ENCODE peak calls at places on chromosome 3, in seven cellular contexts. K is HCT116, U is testis, G is K562, H is uterus, V is GM12878, E is heart left ventricle. F is an unnamed sample. For H3K27me3, the result is how much of the 10 kb centered on the place peaks cover.

GRCh38 chr3:43641306-43642114 is 19.7 kb upstream of the ANO10 start:
- DNase-seq in G (no peak), U (no peak), V (no peak), E (no peak), H (no peak), K (no peak), F (no peak)

GRCh38 chr3:53182759-53183355 is 21.8 kb downstream of the PRKCD start:
- DNase-seq in G (no peak), V (no peak), E (no peak), K (no peak), U (no peak), H (no peak), F (no peak)

GRCh38 chr3:150232992-150233451 is 175.1 kb upstream of the TSC22D2 start:
- DNase-seq in E (peak), K (no peak), V (no peak), U (peak), G (no peak), H (no peak), F (no peak)

GRCh38 chr3:34843479-34843870 is 795.9 kb upstream of the ARPP21 start:
- DNase-seq in H (no peak), G (no peak), V (no peak), K (no peak), E (no peak), U (no peak), F (no peak)

GRCh38 chr3:152835311-152836102 is 576 bp downstream of the P2RY1 start:
- DNase-seq in H (peak), K (no peak), V (no peak), U (peak), E (peak), G (peak), F (peak)

GRCh38 chr3:135159848-135160247 is 364.8 kb downstream of the EPHB1 start:
- DNase-seq in H (no peak), E (no peak), G (no peak), K (no peak), V (no peak), U (no peak), F (no peak)

GRCh38 chr3:192273611-192274010 is 453.7 kb downstream of the FGF12 start:
- DNase-seq in V (no peak), H (no peak), G (no peak), K (no peak), U (no peak), E (no peak), F (no peak)

GRCh38 chr3:64166584-64167155 is 58.6 kb downstream of the PRICKLE2 start:
- DNase-seq in E (no peak), U (peak), H (no peak), V (no peak), G (no peak), K (peak), F (no peak)

GRCh38 chr3:132595036-132595435 is 2.0 kb upstream of the ACKR4 start:
- DNase-seq in K (no peak), V (no peak), H (no peak), G (no peak), E (no peak), U (no peak), F (no peak)

GRCh38 chr3:47128110-47128509 is 35.8 kb downstream of the SETD2 start:
- DNase-seq in K (no peak), H (no peak), G (no peak), E (no peak), U (no peak), V (no peak), F (no peak)

GRCh38 chr3:88188436-88188835 is 38.7 kb downstream of the C3orf38 start:
- DNase-seq in E (no peak), V (no peak), H (no peak), U (no peak), K (no peak), G (peak), F (no peak)

GRCh38 chr3:121520510-121520909 is 25.3 kb downstream of the POLQ start:
- DNase-seq in V (no peak), K (no peak), G (no peak), E (no peak), H (no peak), U (no peak), F (no peak)

GRCh38 chr3:36244728-36245127 is 135.6 kb upstream of the STAC start:
- DNase-seq in U (no peak), V (no peak), G (no peak), K (no peak), E (no peak), H (no peak), F (no peak)

GRCh38 chr3:51971350-51971749 is 2.5 kb downstream of the ABHD14B start:
- DNase-seq in H (no peak), G (no peak), U (no peak), V (no peak), K (no peak), E (no peak), F (no peak)

GRCh38 chr3:182104811-182105316 is 393.1 kb downstream of the SOX2 start:
- DNase-seq in G (no peak), E (no peak), K (no peak), H (no peak), U (no peak), V (no peak), F (no peak)

GRCh38 chr3:171526869-171527268 is 66.7 kb upstream of the TNIK start:
- DNase-seq in E (no peak), U (no peak), V (no peak), H (no peak), K (no peak), G (no peak), F (no peak)

GRCh38 chr3:30353711-30354467 is 252.5 kb upstream of the TGFBR2 start:
- DNase-seq in E (no peak), V (peak), K (no peak), G (no peak), U (no peak), H (no peak), F (no peak)

GRCh38 chr3:127822166-127822835 is at the start of gene MGLL:
- DNase-seq in H (peak), K (no peak), U (peak), G (no peak), E (peak), V (no peak), F (no peak)

GRCh38 chr3:67655364-67656121 is 1.1 kb upstream of the SUCLG2 start:
- DNase-seq in U (peak), E (peak), G (no peak), H (peak), V (peak), K (no peak), F (peak)

GRCh38 chr3:111831840-111832239 is 27.2 kb upstream of the PHLDB2 start:
- DNase-seq in H (no peak), E (no peak), G (no peak), U (no peak), V (no peak), K (no peak), F (no peak)

GRCh38 chr3:112604536-112604935 is 36.4 kb downstream of the CCDC80 start:
- DNase-seq in K (no peak), H (no peak), U (no peak), G (no peak), V (no peak), E (no peak), F (no peak)

DNA sequence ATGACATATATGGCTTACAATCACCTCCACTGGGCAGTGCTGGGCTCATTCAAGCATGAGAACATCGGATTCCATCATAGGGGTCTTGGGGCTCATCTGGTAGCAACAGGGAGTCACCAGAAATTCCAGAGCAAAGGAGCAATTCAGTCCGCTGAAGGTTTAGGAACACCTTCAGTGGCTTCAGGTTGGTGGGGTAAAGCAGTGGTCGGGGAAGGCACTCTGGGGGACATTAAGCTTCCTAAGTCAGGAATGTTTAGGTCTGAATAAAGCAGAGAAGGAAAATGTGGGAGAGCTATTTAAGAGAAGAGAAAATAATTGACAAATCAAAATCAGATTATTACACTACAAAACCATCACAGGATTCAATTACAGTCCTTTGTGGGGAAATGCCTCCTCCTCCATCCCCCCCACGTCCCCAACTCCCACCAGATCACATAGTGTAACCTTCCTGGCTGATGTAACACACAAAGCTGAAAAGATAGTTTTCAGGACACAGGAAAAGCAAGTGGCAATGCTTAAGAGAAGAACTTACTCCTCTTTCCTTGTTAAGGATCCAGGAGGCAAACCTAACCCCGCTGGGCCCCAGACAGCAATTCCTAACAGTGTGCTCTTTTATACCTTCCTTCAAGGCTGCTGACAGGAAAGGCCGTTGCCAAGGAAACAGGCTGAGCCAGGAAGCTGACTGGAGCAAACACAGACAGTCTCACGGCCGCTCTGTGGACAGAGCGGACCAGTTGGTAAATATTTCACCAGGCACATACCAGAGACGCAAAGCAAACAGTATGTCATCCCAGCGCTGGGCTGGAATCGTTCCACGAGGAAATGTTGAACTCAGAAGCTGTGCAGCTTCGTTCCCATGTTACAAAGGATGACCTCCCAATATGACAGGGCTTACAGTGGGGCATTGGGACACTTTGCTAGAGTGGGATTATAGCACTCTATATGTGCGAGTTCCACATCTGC is 57.5 kb upstream of the LMCD1 start:
- DNase-seq in V (no peak), E (peak), H (peak), K (peak), G (no peak), U (peak), F (peak)
- TF ChIP-seq POLR2A in V (no peak), E (peak), H (no peak), K (no peak), G (no peak), U (no peak), F (no peak)

DNA sequence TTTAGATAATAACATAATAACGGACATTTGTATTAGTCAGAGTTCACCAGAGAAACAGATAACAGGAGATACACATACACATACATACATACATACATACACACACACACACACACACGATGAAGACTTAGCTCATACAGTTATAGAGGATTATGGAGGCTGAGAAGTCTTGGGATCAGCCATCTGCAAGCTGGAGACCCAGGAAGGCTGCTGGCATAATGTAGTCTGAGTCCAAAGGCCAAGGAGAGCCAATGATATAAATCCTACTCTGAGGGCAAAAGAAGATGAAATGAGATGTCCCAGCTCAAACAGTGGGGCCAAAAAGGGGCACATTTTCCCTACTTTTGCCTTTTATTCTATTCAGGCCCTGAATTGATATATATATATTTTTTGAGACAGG is 6.4 kb upstream of the TTC14 start:
- DNase-seq in V (no peak), H (no peak), G (no peak), U (no peak), K (no peak), E (no peak), F (no peak)
- H3K27me3 ChIP-seq in V (under half), H (under half), G (under half), U (under half), K (under half), E (under half), F (under half)

GRCh38 chr3:38346584-38347410 is at the start of gene XYLB:
- DNase-seq in H (peak), G (peak), V (peak), K (peak), U (peak), E (peak), F (peak)
- TF ChIP-seq POLR2A in H (peak), G (peak), V (peak), K (peak), U (no peak), E (peak), F (no peak)

GRCh38 chr3:27726240-27726639 is 4.1 kb upstream of the EOMES start:
- DNase-seq in U (no peak), G (no peak), K (no peak), V (no peak), E (no peak), H (no peak), F (no peak)
- H3K27me3 ChIP-seq in U (under half), G (under half), K (under half), V (under half), E (half or more), H (half or more), F (half or more)

DNA sequence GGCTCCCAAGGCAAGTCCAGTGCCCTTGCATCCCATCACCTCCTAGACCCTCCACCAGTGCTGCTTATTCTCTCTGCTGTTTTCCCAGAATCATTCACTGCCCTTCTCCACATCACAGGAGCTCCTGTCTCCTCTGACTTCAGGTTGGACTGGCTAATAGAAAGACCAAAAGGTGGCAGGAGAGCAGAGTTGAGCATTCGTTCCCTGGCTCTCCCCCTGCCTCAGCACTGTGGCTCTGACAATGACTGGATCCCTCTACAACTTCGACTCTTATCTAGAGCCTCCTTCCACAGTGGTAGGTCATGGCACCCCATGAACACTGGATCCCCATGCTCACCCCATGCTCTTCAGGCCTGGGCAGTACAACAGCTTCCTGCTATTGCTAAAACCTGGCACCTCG is 243.6 kb downstream of the LRRN1 start:
- DNase-seq in G (no peak), K (no peak), E (no peak), U (no peak), V (no peak), H (no peak), F (no peak)
- TF ChIP-seq POLR2A in G (no peak), K (no peak), E (no peak), U (no peak), V (no peak), H (no peak), F (no peak)

GRCh38 chr3:154224366-154224765 is 99.9 kb downstream of the DHX36 start:
- DNase-seq in U (no peak), H (no peak), E (no peak), V (no peak), G (no peak), K (no peak), F (no peak)

GRCh38 chr3:154225536-154225935 is 98.8 kb downstream of the DHX36 start:
- DNase-seq in H (no peak), K (no peak), V (no peak), G (no peak), U (no peak), E (no peak), F (no peak)

GRCh38 chr3:154229217-154229590 is 95.1 kb downstream of the DHX36 start:
- DNase-seq in V (no peak), U (no peak), G (no peak), E (no peak), K (no peak), H (no peak), F (no peak)

GRCh38 chr3:154228561-154229216 is 95.6 kb downstream of the DHX36 start:
- DNase-seq in E (no peak), U (no peak), K (no peak), V (no peak), G (no peak), H (no peak), F (no peak)
- H3K27me3 ChIP-seq in E (under half), U (under half), K (under half), V (under half), G (under half), H (under half), F (under half)